ENCODE peak calls at places on chromosome 2, in ten cellular contexts. One of them, this sample, is unnamed.
A peak's percentile ranks its signal among the peaks of the same experiment; 100 is the strongest.

GRCh38 chr2:117789505-117789904 is 25.0 kb upstream of the DDX18 start:
- DNase-seq in tibial nerve: no peak
- DNase-seq in PC-3: no peak
- DNase-seq in A549: no peak
- DNase-seq in fibroblast of lung: no peak
- DNase-seq in mucosa of descending colon: no peak
- DNase-seq in brain microvascular endothelial cell: no peak
- DNase-seq in OCI-LY7: no peak
- DNase-seq in WTC11: no peak
- DNase-seq in GM20000: no peak
- DNase-seq in this sample: no peak

GRCh38 chr2:144162652-144163051 is 357.3 kb downstream of the ZEB2 start:
- DNase-seq in tibial nerve: no peak
- DNase-seq in PC-3: peak; percentile 64
- DNase-seq in A549: peak; percentile 35
- DNase-seq in fibroblast of lung: no peak
- DNase-seq in mucosa of descending colon: peak; percentile 71
- DNase-seq in brain microvascular endothelial cell: no peak
- DNase-seq in OCI-LY7: peak; percentile 65
- DNase-seq in WTC11: peak; percentile 61
- DNase-seq in GM20000: peak; percentile 10
- DNase-seq in this sample: peak; percentile 64

GRCh38 chr2:113818382-113818951 is 62.0 kb upstream of the SLC35F5 start:
- DNase-seq in tibial nerve: no peak
- DNase-seq in PC-3: peak; percentile 96
- DNase-seq in A549: peak; percentile 86
- DNase-seq in fibroblast of lung: peak; percentile 96
- DNase-seq in mucosa of descending colon: peak; percentile 15
- DNase-seq in brain microvascular endothelial cell: peak; percentile 95
- DNase-seq in OCI-LY7: no peak
- DNase-seq in WTC11: peak; percentile 20
- DNase-seq in GM20000: no peak
- DNase-seq in this sample: no peak

GRCh38 chr2:161223139-161223732 is 63.0 kb downstream of the TANK start:
- DNase-seq in tibial nerve: no peak
- DNase-seq in PC-3: peak; percentile 71
- DNase-seq in A549: peak; percentile 48
- DNase-seq in fibroblast of lung: peak; percentile 71
- DNase-seq in mucosa of descending colon: peak; percentile 39
- DNase-seq in brain microvascular endothelial cell: no peak
- DNase-seq in OCI-LY7: peak; percentile 52
- DNase-seq in WTC11: no peak
- DNase-seq in GM20000: no peak
- DNase-seq in this sample: no peak

GRCh38 chr2:161085041-161085598 is 75.1 kb upstream of the TANK start:
- DNase-seq in tibial nerve: no peak
- DNase-seq in PC-3: peak; percentile 11
- DNase-seq in A549: no peak
- DNase-seq in fibroblast of lung: no peak
- DNase-seq in mucosa of descending colon: no peak
- DNase-seq in brain microvascular endothelial cell: no peak
- DNase-seq in OCI-LY7: no peak
- DNase-seq in WTC11: no peak
- DNase-seq in GM20000: no peak
- DNase-seq in this sample: peak; percentile 39

GRCh38 chr2:162821176-162821575 is 17.4 kb downstream of the KCNH7 start:
- DNase-seq in tibial nerve: no peak
- DNase-seq in PC-3: peak; percentile 44
- DNase-seq in A549: peak; percentile 5
- DNase-seq in fibroblast of lung: no peak
- DNase-seq in mucosa of descending colon: no peak
- DNase-seq in brain microvascular endothelial cell: peak; percentile 14
- DNase-seq in OCI-LY7: no peak
- DNase-seq in WTC11: no peak
- DNase-seq in GM20000: no peak
- DNase-seq in this sample: no peak

GRCh38 chr2:133390151-133390550 is 178.1 kb downstream of the NCKAP5 start:
- DNase-seq in tibial nerve: no peak
- DNase-seq in PC-3: peak; percentile 58
- DNase-seq in A549: no peak
- DNase-seq in fibroblast of lung: no peak
- DNase-seq in mucosa of descending colon: no peak
- DNase-seq in brain microvascular endothelial cell: peak; percentile 35
- DNase-seq in OCI-LY7: no peak
- DNase-seq in WTC11: no peak
- DNase-seq in GM20000: no peak
- DNase-seq in this sample: no peak

GRCh38 chr2:4258563-4258962 is 555.2 kb downstream of the DCDC2C start:
- DNase-seq in tibial nerve: no peak
- DNase-seq in PC-3: peak; percentile 51
- DNase-seq in A549: peak; percentile 9
- DNase-seq in fibroblast of lung: peak; percentile 76
- DNase-seq in mucosa of descending colon: no peak
- DNase-seq in brain microvascular endothelial cell: peak; percentile 55
- DNase-seq in OCI-LY7: no peak
- DNase-seq in WTC11: no peak
- DNase-seq in GM20000: no peak
- DNase-seq in this sample: no peak

GRCh38 chr2:69766014-69766413 is 24.1 kb downstream of the ANXA4 start:
- DNase-seq in tibial nerve: no peak
- DNase-seq in PC-3: peak; percentile 79
- DNase-seq in A549: no peak
- DNase-seq in fibroblast of lung: no peak
- DNase-seq in mucosa of descending colon: no peak
- DNase-seq in brain microvascular endothelial cell: no peak
- DNase-seq in OCI-LY7: no peak
- DNase-seq in WTC11: no peak
- DNase-seq in GM20000: no peak
- DNase-seq in this sample: no peak

GRCh38 chr2:84768840-84769239 is 112.0 kb downstream of the TRABD2A start:
- DNase-seq in tibial nerve: no peak
- DNase-seq in PC-3: peak; percentile 34
- DNase-seq in A549: no peak
- DNase-seq in fibroblast of lung: no peak
- DNase-seq in mucosa of descending colon: peak; percentile 84
- DNase-seq in brain microvascular endothelial cell: no peak
- DNase-seq in OCI-LY7: no peak
- DNase-seq in WTC11: no peak
- DNase-seq in GM20000: no peak
- DNase-seq in this sample: no peak

GRCh38 chr2:195603408-195603807 is 53.6 kb upstream of the SLC39A10 start:
- DNase-seq in tibial nerve: no peak
- DNase-seq in PC-3: no peak
- DNase-seq in A549: no peak
- DNase-seq in fibroblast of lung: no peak
- DNase-seq in mucosa of descending colon: no peak
- DNase-seq in brain microvascular endothelial cell: no peak
- DNase-seq in OCI-LY7: no peak
- DNase-seq in WTC11: no peak
- DNase-seq in GM20000: no peak
- DNase-seq in this sample: no peak

GRCh38 chr2:120702061-120702460 is 33.6 kb upstream of the GLI2 start:
- DNase-seq in tibial nerve: no peak
- DNase-seq in PC-3: no peak
- DNase-seq in A549: no peak
- DNase-seq in fibroblast of lung: no peak
- DNase-seq in mucosa of descending colon: no peak
- DNase-seq in brain microvascular endothelial cell: no peak
- DNase-seq in OCI-LY7: no peak
- DNase-seq in WTC11: no peak
- DNase-seq in GM20000: no peak
- DNase-seq in this sample: no peak

GRCh38 chr2:239378021-239378917 is 22.6 kb downstream of the HDAC4 start:
- DNase-seq in tibial nerve: no peak
- DNase-seq in PC-3: no peak
- DNase-seq in A549: no peak
- DNase-seq in fibroblast of lung: no peak
- DNase-seq in mucosa of descending colon: no peak
- DNase-seq in brain microvascular endothelial cell: no peak
- DNase-seq in OCI-LY7: no peak
- DNase-seq in WTC11: no peak
- DNase-seq in GM20000: no peak
- DNase-seq in this sample: no peak

GRCh38 chr2:28391564-28392296 is 928 bp upstream of the FOSL2 start:
- DNase-seq in tibial nerve: peak; percentile 94
- DNase-seq in PC-3: peak; percentile 81
- DNase-seq in A549: peak; percentile 96
- DNase-seq in fibroblast of lung: peak; percentile 95
- DNase-seq in mucosa of descending colon: peak; percentile 99
- DNase-seq in brain microvascular endothelial cell: peak; percentile 74
- DNase-seq in OCI-LY7: peak; percentile 68
- DNase-seq in WTC11: peak; percentile 66
- DNase-seq in GM20000: peak; percentile 80
- DNase-seq in this sample: peak; percentile 84
- TF ChIP-seq CTCF in tibial nerve: no peak
- TF ChIP-seq CTCF in PC-3: no peak
- TF ChIP-seq CTCF in A549: peak; percentile 45
- TF ChIP-seq CTCF in fibroblast of lung: no peak
- TF ChIP-seq CTCF in mucosa of descending colon: no peak
- TF ChIP-seq CTCF in brain microvascular endothelial cell: no peak
- TF ChIP-seq CTCF in OCI-LY7: peak; percentile 34
- TF ChIP-seq CTCF in WTC11: no peak
- TF ChIP-seq CTCF in GM20000: peak; percentile 7
- TF ChIP-seq CTCF in this sample: no peak

DNA sequence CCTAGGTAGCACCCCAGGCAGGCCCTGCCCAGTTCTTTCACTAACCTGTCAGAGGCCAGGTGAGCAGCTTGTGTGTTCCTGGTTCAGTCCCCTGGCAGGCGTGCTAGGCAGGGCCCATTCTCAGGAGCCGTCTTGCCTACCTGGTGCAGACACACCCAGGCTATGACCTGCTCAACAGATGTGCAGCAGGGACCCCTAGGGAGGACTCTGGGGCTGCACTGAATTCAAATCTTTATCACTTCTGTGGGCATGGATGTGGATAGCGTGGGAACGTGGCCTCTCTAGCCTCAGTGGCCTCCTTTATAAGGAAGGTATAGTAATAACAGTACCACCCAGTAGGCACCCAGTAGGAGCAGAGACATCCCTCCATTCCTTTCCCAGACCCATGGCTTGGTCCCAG is 48.4 kb downstream of the PLEKHB2 start:
- DNase-seq in tibial nerve: no peak
- DNase-seq in PC-3: no peak
- DNase-seq in A549: no peak
- DNase-seq in fibroblast of lung: no peak
- DNase-seq in mucosa of descending colon: no peak
- DNase-seq in brain microvascular endothelial cell: no peak
- DNase-seq in OCI-LY7: peak; percentile 19
- DNase-seq in WTC11: no peak
- DNase-seq in GM20000: no peak
- DNase-seq in this sample: no peak
- TF ChIP-seq CTCF in tibial nerve: no peak
- TF ChIP-seq CTCF in PC-3: no peak
- TF ChIP-seq CTCF in A549: no peak
- TF ChIP-seq CTCF in fibroblast of lung: no peak
- TF ChIP-seq CTCF in mucosa of descending colon: no peak
- TF ChIP-seq CTCF in brain microvascular endothelial cell: no peak
- TF ChIP-seq CTCF in OCI-LY7: no peak
- TF ChIP-seq CTCF in WTC11: no peak
- TF ChIP-seq CTCF in GM20000: no peak
- TF ChIP-seq CTCF in this sample: no peak

GRCh38 chr2:53786371-53787254 is at the start of the genes ASB3 and ERLEC1:
- DNase-seq in tibial nerve: peak; percentile 64
- DNase-seq in PC-3: peak; percentile 83
- DNase-seq in A549: peak; percentile 92
- DNase-seq in fibroblast of lung: peak; percentile 91
- DNase-seq in mucosa of descending colon: peak; percentile 92
- DNase-seq in brain microvascular endothelial cell: peak; percentile 83
- DNase-seq in OCI-LY7: peak; percentile 93
- DNase-seq in WTC11: peak; percentile 92
- DNase-seq in GM20000: peak; percentile 88
- DNase-seq in this sample: peak; percentile 95

GRCh38 chr2:53787911-53788289 is 1.1 kb downstream of the ERLEC1 start:
- DNase-seq in tibial nerve: no peak
- DNase-seq in PC-3: peak; percentile 14
- DNase-seq in A549: no peak
- DNase-seq in fibroblast of lung: no peak
- DNase-seq in mucosa of descending colon: no peak
- DNase-seq in brain microvascular endothelial cell: no peak
- DNase-seq in OCI-LY7: no peak
- DNase-seq in WTC11: no peak
- DNase-seq in GM20000: no peak
- DNase-seq in this sample: no peak

GRCh38 chr2:53784431-53784830 is 2.3 kb downstream of the ASB3 start:
- DNase-seq in tibial nerve: no peak
- DNase-seq in PC-3: no peak
- DNase-seq in A549: no peak
- DNase-seq in fibroblast of lung: no peak
- DNase-seq in mucosa of descending colon: no peak
- DNase-seq in brain microvascular endothelial cell: no peak
- DNase-seq in OCI-LY7: no peak
- DNase-seq in WTC11: no peak
- DNase-seq in GM20000: no peak
- DNase-seq in this sample: no peak

GRCh38 chr2:53785378-53785777 is 1.4 kb downstream of the ASB3 start:
- DNase-seq in tibial nerve: no peak
- DNase-seq in PC-3: no peak
- DNase-seq in A549: no peak
- DNase-seq in fibroblast of lung: no peak
- DNase-seq in mucosa of descending colon: no peak
- DNase-seq in brain microvascular endothelial cell: no peak
- DNase-seq in OCI-LY7: no peak
- DNase-seq in WTC11: no peak
- DNase-seq in GM20000: no peak
- DNase-seq in this sample: no peak

GRCh38 chr2:53787255-53787910 is 539 bp downstream of the ERLEC1 start:
- DNase-seq in tibial nerve: no peak
- DNase-seq in PC-3: peak; percentile 36
- DNase-seq in A549: peak; percentile 9
- DNase-seq in fibroblast of lung: no peak
- DNase-seq in mucosa of descending colon: peak; percentile 9
- DNase-seq in brain microvascular endothelial cell: peak; percentile 10
- DNase-seq in OCI-LY7: peak; percentile 13
- DNase-seq in WTC11: no peak
- DNase-seq in GM20000: peak; percentile 51
- DNase-seq in this sample: peak; percentile 26
- TF ChIP-seq CTCF in tibial nerve: no peak
- TF ChIP-seq CTCF in PC-3: peak; percentile 13
- TF ChIP-seq CTCF in A549: no peak
- TF ChIP-seq CTCF in fibroblast of lung: no peak
- TF ChIP-seq CTCF in mucosa of descending colon: no peak
- TF ChIP-seq CTCF in brain microvascular endothelial cell: peak; percentile 15
- TF ChIP-seq CTCF in OCI-LY7: no peak
- TF ChIP-seq CTCF in WTC11: no peak
- TF ChIP-seq CTCF in GM20000: no peak
- TF ChIP-seq CTCF in this sample: no peak

DNA sequence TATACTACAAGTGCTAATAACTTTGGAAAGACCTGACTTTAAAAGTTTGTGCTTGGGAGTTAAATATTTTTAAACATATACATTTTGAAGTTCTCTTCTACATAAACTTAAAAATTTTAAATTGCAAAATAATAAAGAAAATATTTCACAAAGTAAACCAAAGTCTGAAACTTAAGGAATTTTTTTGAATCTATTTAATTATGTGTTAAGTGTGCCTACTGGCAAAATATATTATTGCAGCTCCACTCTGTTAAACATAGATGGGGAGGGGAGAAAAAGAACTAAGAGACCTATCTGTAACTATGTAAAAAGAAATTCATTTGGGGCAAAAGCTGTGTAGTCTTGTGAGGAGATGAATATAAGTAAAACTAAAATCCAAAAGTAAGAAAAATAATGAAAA is 133.3 kb upstream of the UBE2E3 start:
- DNase-seq in tibial nerve: no peak
- DNase-seq in PC-3: no peak
- DNase-seq in A549: no peak
- DNase-seq in fibroblast of lung: no peak
- DNase-seq in mucosa of descending colon: no peak
- DNase-seq in brain microvascular endothelial cell: no peak
- DNase-seq in OCI-LY7: no peak
- DNase-seq in WTC11: no peak
- DNase-seq in GM20000: no peak
- DNase-seq in this sample: no peak
- TF ChIP-seq CTCF in tibial nerve: no peak
- TF ChIP-seq CTCF in PC-3: no peak
- TF ChIP-seq CTCF in A549: no peak
- TF ChIP-seq CTCF in fibroblast of lung: no peak
- TF ChIP-seq CTCF in mucosa of descending colon: no peak
- TF ChIP-seq CTCF in brain microvascular endothelial cell: no peak
- TF ChIP-seq CTCF in OCI-LY7: peak; percentile 13
- TF ChIP-seq CTCF in WTC11: no peak
- TF ChIP-seq CTCF in GM20000: no peak
- TF ChIP-seq CTCF in this sample: no peak

This sample was measured in activated CD8-positive, alpha-beta T cell treated with anti-CD3 and anti-CD28 coated beads for 36 hours.